ENCODE peak calls at places on chromosomes 2 and 18, in nine cellular contexts. X, F, W, M, E, P, V, J and H are unnamed samples.

GRCh38 chr2:68561372-68561771 is 82.0 kb upstream of the PROKR1 start:
- DNase-seq in P (no peak), E (no peak), V (no peak), X (no peak), M (no peak), W (no peak), J (no peak), F (no peak), H (no peak)

GRCh38 chr18:9104244-9104901 is 1.9 kb downstream of the NDUFV2 start:
- DNase-seq in V (no peak), E (no peak), W (no peak), F (no peak), X (no peak), M (peak), P (no peak), J (no peak), H (no peak)

GRCh38 chr2:85540131-85540587 is 1.2 kb downstream of the MAT2A start:
- DNase-seq in X (no peak), M (peak), P (no peak), J (no peak), V (no peak), F (no peak), W (no peak), E (no peak), H (no peak)

GRCh38 chr2:100703744-100704143 is 116.2 kb upstream of the NPAS2 start:
- DNase-seq in E (no peak), P (no peak), M (peak), F (no peak), J (no peak), X (no peak), W (no peak), V (no peak), H (no peak)

GRCh38 chr2:226052772-226053416 is 653.4 kb downstream of the NYAP2 start:
- DNase-seq in J (no peak), W (no peak), V (no peak), E (no peak), P (no peak), X (no peak), F (no peak), M (no peak), H (no peak)

GRCh38 chr2:55157474-55157884 is 74.6 kb downstream of the CLHC1 start:
- DNase-seq in J (no peak), E (no peak), M (no peak), W (no peak), F (no peak), X (no peak), V (no peak), P (no peak), H (no peak)

GRCh38 chr2:6791682-6792081 is 74.0 kb downstream of the CMPK2 start:
- DNase-seq in J (no peak), F (no peak), W (peak), X (no peak), M (peak), V (no peak), E (no peak), P (no peak), H (no peak)

GRCh38 chr18:73458186-73458964 is 590.6 kb upstream of the NETO1 start:
- DNase-seq in E (no peak), F (no peak), X (no peak), V (no peak), M (no peak), J (no peak), P (no peak), W (no peak), H (no peak)

GRCh38 chr2:7744827-7745226 is 827.6 kb downstream of the RNF144A start:
- DNase-seq in V (no peak), F (no peak), M (no peak), J (no peak), X (no peak), P (no peak), E (no peak), W (no peak), H (no peak)

GRCh38 chr2:236014408-236015131 is 153.6 kb downstream of the GBX2 start:
- DNase-seq in P (no peak), W (peak), E (no peak), V (no peak), F (no peak), M (no peak), J (peak), X (no peak), H (no peak)

GRCh38 chr2:84389794-84390193 is 69.3 kb downstream of the SUCLG1 start:
- DNase-seq in J (no peak), P (no peak), X (no peak), V (no peak), M (no peak), F (no peak), W (no peak), E (no peak), H (no peak)

GRCh38 chr2:225157052-225157451 is 114.8 kb upstream of the DOCK10 start:
- DNase-seq in X (no peak), V (no peak), E (no peak), J (no peak), M (no peak), F (no peak), W (no peak), P (no peak), H (no peak)

GRCh38 chr18:76839395-76839794 is 17.0 kb downstream of the ZNF236 start:
- DNase-seq in J (no peak), W (no peak), E (no peak), F (no peak), V (no peak), X (no peak), P (no peak), M (no peak), H (no peak)